ENCODE peak calls at places on chromosomes 5 and 9, in seven cellular contexts. I is suprapubic skin, N is kidney, F is left ventricle myocardium inferior, E is sigmoid colon, V is psoas muscle, T is breast epithelium. Y is an unnamed sample. For H3K4me1, the result is how much of the 10 kb centered on the place peaks cover.

GRCh38 chr5:72209515-72210115 is 102.3 kb downstream of the MAP1B start:
- DNase-seq in N (no peak), V (no peak), I (no peak), E (peak), F (no peak), T (peak), Y (peak)

GRCh38 chr5:6858419-6858818 is 145.2 kb downstream of the TENT4A start:
- DNase-seq in E (no peak), I (no peak), V (peak), F (no peak), T (no peak), N (no peak), Y (no peak)

GRCh38 chr5:58999804-59000595 is 417.1 kb downstream of the RAB3C start:
- DNase-seq in F (no peak), E (no peak), N (no peak), I (no peak), V (no peak), T (no peak), Y (peak)

GRCh38 chr5:2877520-2877919 is 126.0 kb upstream of the IRX2 start:
- DNase-seq in V (no peak), T (no peak), F (no peak), E (peak), N (no peak), I (no peak), Y (no peak)

GRCh38 chr5:95162231-95162992 is 122.5 kb downstream of the MCTP1 start:
- DNase-seq in I (no peak), F (no peak), E (no peak), V (no peak), N (no peak), T (no peak), Y (no peak)

GRCh38 chr9:137164370-137165249 is 5.2 kb downstream of the LRRC26 start:
- DNase-seq in F (no peak), N (no peak), E (no peak), I (no peak), V (no peak), T (no peak), Y (no peak)

GRCh38 chr5:149611327-149611726 is 30.0 kb downstream of the ARHGEF37 start:
- DNase-seq in N (no peak), T (no peak), I (no peak), F (peak), E (peak), V (peak), Y (no peak)

GRCh38 chr5:39815701-39816100 is 390.9 kb upstream of the DAB2 start:
- DNase-seq in F (no peak), V (no peak), E (no peak), I (no peak), T (no peak), N (no peak), Y (no peak)

GRCh38 chr5:109413463-109413862 is 3.7 kb upstream of the PJA2 start:
- DNase-seq in F (no peak), E (peak), I (no peak), N (peak), T (no peak), V (no peak), Y (peak)

GRCh38 chr5:68343421-68343826 is 127.9 kb downstream of the PIK3R1 start:
- DNase-seq in E (peak), F (peak), V (peak), I (no peak), N (no peak), T (peak), Y (no peak)

GRCh38 chr5:145554399-145554798 is 280.7 kb downstream of the PRELID2 start:
- DNase-seq in N (no peak), V (no peak), E (no peak), I (no peak), T (no peak), F (no peak), Y (no peak)

GRCh38 chr5:157516016-157516415 is 56.0 kb downstream of the NIPAL4 start:
- DNase-seq in E (no peak), T (no peak), I (no peak), N (no peak), F (no peak), V (no peak), Y (no peak)

GRCh38 chr9:69834056-69834455 is 13.4 kb downstream of the CFAP95 start:
- DNase-seq in E (no peak), T (no peak), I (no peak), V (no peak), F (no peak), N (no peak), Y (no peak)
- TF ChIP-seq CTCF in E (no peak), T (no peak), I (no peak), V (no peak), F (no peak), N (no peak), Y (no peak)

GRCh38 chr9:93107825-93108161 is 11.8 kb downstream of the CARD19 start:
- DNase-seq in V (no peak), F (no peak), E (peak), N (peak), T (no peak), I (no peak), Y (no peak)
- H3K4me1 ChIP-seq in V (under half), F (under half), E (under half), N (under half), T (under half), I (under half), Y (under half)

DNA sequence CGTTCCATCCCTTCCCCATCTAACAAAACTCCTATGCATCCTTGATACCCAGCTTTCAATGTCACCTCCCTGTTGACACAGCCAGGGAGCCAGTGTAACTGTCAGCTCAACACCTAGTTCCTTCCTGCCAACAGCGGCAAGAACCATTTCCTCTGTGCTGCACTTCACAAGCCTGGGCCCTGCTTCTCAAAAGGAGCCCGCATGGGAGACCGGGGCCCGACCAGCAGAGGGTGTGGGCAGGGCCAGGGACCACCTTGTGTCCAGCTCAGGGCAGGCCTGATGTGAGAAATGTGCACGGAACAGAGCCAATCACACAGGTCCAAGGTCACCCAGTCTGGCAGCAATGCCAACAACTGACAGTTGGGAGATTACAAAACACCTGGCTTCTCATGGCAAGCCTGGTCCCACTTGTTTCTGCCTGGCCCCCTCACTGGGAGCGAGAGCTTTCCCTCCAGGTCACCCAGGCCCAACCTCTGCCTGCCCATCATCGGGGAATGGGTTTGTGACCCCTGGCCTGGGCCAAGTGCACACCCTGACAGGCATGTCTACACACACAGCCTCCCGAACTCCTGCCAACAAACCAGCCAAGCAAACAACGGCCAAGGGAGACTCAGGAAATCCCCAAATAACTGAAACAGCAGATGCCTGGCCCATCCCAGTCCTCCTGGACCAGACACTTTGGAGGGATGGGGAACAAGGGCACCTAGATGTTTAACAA is 3.1 kb downstream of the RNF44 start:
- DNase-seq in E (no peak), N (peak), F (peak), I (no peak), T (no peak), V (peak), Y (no peak)
- H3K27ac ChIP-seq in E (peak), N (peak), F (peak), I (peak), T (peak), V (peak), Y (no peak)

DNA sequence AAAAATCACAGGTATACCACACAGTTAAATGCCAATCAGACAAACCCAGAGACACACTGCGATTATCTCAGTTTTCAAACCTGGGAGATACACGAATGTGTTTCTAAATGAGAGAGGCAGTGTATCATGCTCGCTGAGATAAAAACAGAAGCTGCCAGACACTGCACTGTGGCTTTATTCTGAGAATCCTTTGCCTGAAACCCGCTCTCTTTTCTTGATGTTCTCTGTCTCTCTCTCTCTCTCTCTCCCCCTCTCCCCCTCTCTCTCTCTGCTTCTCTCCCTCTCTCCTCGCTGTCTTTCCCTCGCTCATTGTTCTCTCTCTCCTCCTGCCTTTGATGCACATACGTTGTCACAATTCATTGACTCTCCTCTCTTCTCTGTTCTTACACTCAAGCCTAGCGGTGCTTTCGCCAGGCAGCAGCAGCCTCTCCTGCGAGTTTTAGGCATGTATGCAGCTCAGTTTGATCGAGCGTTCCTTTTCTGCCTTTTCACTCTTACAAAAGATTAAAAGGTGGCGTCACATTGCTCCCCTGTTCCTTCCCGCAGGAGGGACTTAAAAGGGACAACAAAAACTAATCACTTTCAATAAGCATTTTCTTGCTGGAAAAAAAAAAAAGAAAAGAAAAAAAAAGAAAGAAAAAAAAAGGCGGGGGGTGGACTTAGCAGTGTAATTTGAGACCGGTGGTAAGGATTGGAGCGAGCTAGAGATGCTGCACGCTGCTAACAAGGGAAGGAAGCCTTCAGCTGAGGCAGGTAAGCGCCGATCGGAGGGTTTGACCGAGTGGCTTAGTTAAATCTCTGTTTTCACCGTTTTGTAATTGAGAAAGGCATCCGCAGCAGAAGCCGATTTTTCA is 717.9 kb upstream of the WWC1 start:
- DNase-seq in E (no peak), V (no peak), F (no peak), N (no peak), I (no peak), T (no peak), Y (peak)
- TF ChIP-seq CTCF in E (no peak), V (no peak), F (no peak), N (no peak), I (no peak), T (no peak), Y (no peak)

GRCh38 chr5:102958481-102959011 is 161.4 kb downstream of the GIN1 start:
- DNase-seq in I (no peak), N (no peak), F (no peak), T (no peak), E (no peak), V (no peak), Y (no peak)
- H3K4me1 ChIP-seq in I (under half), N (under half), F (under half), T (under half), E (under half), V (under half), Y (under half)

DNA sequence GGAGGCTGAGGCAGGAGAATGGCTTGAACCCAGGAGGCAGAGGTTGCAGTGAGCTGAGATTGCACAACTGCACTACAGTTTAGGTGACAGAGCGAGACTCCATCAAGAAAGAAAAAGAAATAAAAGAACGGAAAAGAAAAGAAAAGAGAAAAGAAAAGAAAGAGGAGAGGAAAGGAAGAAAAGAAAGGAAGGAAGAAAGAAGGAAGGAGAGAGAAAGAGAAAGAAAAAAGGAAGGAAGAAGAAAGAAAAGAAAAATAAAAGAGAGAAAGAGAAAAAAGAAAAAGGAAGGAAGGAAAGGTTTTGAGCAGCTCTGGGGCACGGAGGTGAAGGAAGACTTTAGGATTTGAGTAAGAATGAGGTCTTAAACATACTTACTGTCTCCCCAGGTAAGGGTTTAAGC is 18.4 kb downstream of the TLN1 start:
- DNase-seq in T (no peak), E (no peak), N (no peak), V (no peak), F (no peak), I (no peak), Y (no peak)
- H3K27ac ChIP-seq in T (no peak), E (peak), N (no peak), V (no peak), F (no peak), I (no peak), Y (no peak)

GRCh38 chr5:129177451-129177850 is 82.9 kb downstream of the ISOC1 start:
- DNase-seq in E (no peak), N (no peak), V (no peak), T (no peak), F (no peak), I (no peak), Y (no peak)

GRCh38 chr5:129174447-129174846 is 79.9 kb downstream of the ISOC1 start:
- DNase-seq in N (no peak), I (no peak), V (no peak), E (no peak), F (no peak), T (no peak), Y (no peak)

GRCh38 chr5:129171194-129171944 is 76.8 kb downstream of the ISOC1 start:
- DNase-seq in V (no peak), N (no peak), E (no peak), F (no peak), I (no peak), T (no peak), Y (peak)

GRCh38 chr5:129172561-129172960 is 78.0 kb downstream of the ISOC1 start:
- DNase-seq in V (no peak), E (no peak), N (no peak), F (no peak), I (no peak), T (no peak), Y (peak)
- TF ChIP-seq CTCF in V (no peak), E (no peak), N (no peak), F (peak), I (no peak), T (no peak), Y (no peak)

GRCh38 chr5:37626266-37626665 is 213.6 kb downstream of the GDNF start:
- DNase-seq in I (no peak), E (no peak), F (no peak), V (no peak), N (no peak), T (no peak), Y (no peak)
- H3K4me1 ChIP-seq in I (under half), E (under half), F (under half), V (under half), N (under half), T (under half), Y (under half)

GRCh38 chr5:133758641-133759040 is 146.3 kb upstream of the FSTL4 start:
- DNase-seq in F (no peak), I (no peak), T (no peak), V (no peak), E (no peak), N (no peak), Y (no peak)
- H3K27ac ChIP-seq in F (no peak), I (no peak), T (no peak), V (no peak), E (no peak), N (no peak), Y (no peak)

DNA sequence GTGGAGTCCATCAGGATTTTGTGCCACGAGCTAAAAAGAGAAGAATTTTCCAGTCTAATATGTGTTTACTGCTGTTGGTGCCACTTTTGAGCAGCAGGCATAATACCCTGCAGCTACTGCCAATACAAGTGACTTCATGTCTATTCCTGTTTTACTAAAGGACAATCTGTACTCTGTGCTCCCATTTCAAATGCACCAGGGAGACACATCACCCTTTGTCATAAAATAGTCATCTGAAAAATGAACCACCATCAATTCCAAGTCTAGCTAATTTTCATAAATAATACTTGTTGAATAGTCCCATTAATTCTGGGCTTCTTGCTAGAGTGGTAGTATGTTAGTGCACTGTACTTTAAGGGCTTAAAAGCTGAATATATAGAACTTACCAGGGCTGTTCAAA is 8.9 kb upstream of the PKD2L2 start:
- DNase-seq in I (no peak), F (no peak), V (no peak), N (no peak), T (no peak), E (no peak), Y (no peak)
- TF ChIP-seq CTCF in I (no peak), F (no peak), V (no peak), N (no peak), T (no peak), E (no peak), Y (no peak)

Y was measured in neural progenitor cell.